ENCODE peak calls at places on chromosomes 6 and 20, in four cellular contexts. E is IMR-90, S is K562, T is HepG2. Q is an unnamed sample.

GRCh38 chr6:2560903-2561698 is 189.6 kb downstream of the MYLK4 start:
- DNase-seq in E (no peak), S (no peak), T (no peak), Q (no peak)

GRCh38 chr6:139882234-139882633 is 507.8 kb upstream of the CITED2 start:
- DNase-seq in E (peak; percentile 78), S (no peak), T (no peak), Q (no peak)

GRCh38 chr6:87830834-87831374 is 128.9 kb upstream of the AKIRIN2 start:
- DNase-seq in E (no peak), S (no peak), T (no peak), Q (no peak)

GRCh38 chr20:59948828-59949720 is 8.9 kb downstream of the FAM217B start:
- DNase-seq in E (peak; percentile 67), S (no peak), T (peak; percentile 63), Q (no peak)

GRCh38 chr20:44006126-44006525 is 91.5 kb downstream of the TOX2 start:
- DNase-seq in E (no peak), S (no peak), T (no peak), Q (no peak)

GRCh38 chr6:137122612-137123011 is 50.8 kb downstream of the IL22RA2 start:
- DNase-seq in E (no peak), S (no peak), T (no peak), Q (no peak)

GRCh38 chr6:125149256-125150144 is 4.1 kb upstream of the TPD52L1 start:
- DNase-seq in E (peak; percentile 69), S (no peak), T (no peak), Q (no peak)

GRCh38 chr6:129660346-129660676 is 49.7 kb downstream of the ARHGAP18 start:
- DNase-seq in E (no peak), S (no peak), T (no peak), Q (no peak)

GRCh38 chr6:100342830-100343229 is 121.9 kb downstream of the SIM1 start:
- DNase-seq in E (peak; percentile 47), S (no peak), T (no peak), Q (no peak)

GRCh38 chr6:41917528-41917927 is 3.4 kb downstream of the MED20 start:
- DNase-seq in E (peak; percentile 96), S (peak; percentile 36), T (no peak), Q (peak; percentile 72)

GRCh38 chr6:14270925-14271791 is 153.6 kb downstream of the CD83 start:
- DNase-seq in E (peak; percentile 74), S (peak; percentile 53), T (no peak), Q (peak; percentile 92)

GRCh38 chr6:56899311-56899710 is 55.6 kb upstream of the BEND6 start:
- DNase-seq in E (peak; percentile 72), S (no peak), T (no peak), Q (no peak)

GRCh38 chr6:87722831-87723726 is 21.0 kb upstream of the AKIRIN2 start:
- DNase-seq in E (peak; percentile 95), S (peak; percentile 66), T (peak; percentile 92), Q (peak; percentile 78)

GRCh38 chr6:101522254-101522653 is 128.7 kb downstream of the GRIK2 start:
- DNase-seq in E (no peak), S (no peak), T (no peak), Q (no peak)

GRCh38 chr6:7479801-7480266 is 61.6 kb upstream of the DSP start:
- DNase-seq in E (peak; percentile 55), S (no peak), T (no peak), Q (peak; percentile 51)

GRCh38 chr6:23983691-23984090 is 142.3 kb upstream of the NRSN1 start:
- DNase-seq in E (no peak), S (no peak), T (no peak), Q (no peak)

GRCh38 chr6:157443066-157443800 is 62.2 kb downstream of the ZDHHC14 start:
- DNase-seq in E (peak; percentile 81), S (no peak), T (no peak), Q (no peak)

GRCh38 chr6:138485005-138485545 is 14.2 kb downstream of the NHSL1 start:
- DNase-seq in E (peak; percentile 8), S (no peak), T (no peak), Q (no peak)

GRCh38 chr20:36175475-36175995 is 21.0 kb downstream of the EPB41L1 start:
- DNase-seq in E (no peak), S (no peak), T (no peak), Q (no peak)

GRCh38 chr6:160678230-160678629 is 14.2 kb upstream of the LPA start:
- DNase-seq in E (no peak), S (no peak), T (no peak), Q (no peak)

GRCh38 chr6:155314773-155315515 is 660 bp upstream of the TFB1M start:
- DNase-seq in E (peak; percentile 79), S (peak; percentile 43), T (peak; percentile 93), Q (peak; percentile 88)

GRCh38 chr6:51959744-51960383 is 127.5 kb downstream of the PKHD1 start:
- DNase-seq in E (peak; percentile 59), S (peak; percentile 50), T (peak; percentile 70), Q (peak; percentile 62)

GRCh38 chr6:165001502-165002157 is 307.8 kb downstream of the C6orf118 start:
- DNase-seq in E (no peak), S (no peak), T (no peak), Q (no peak)

GRCh38 chr6:165002866-165003265 is 306.5 kb downstream of the C6orf118 start:
- DNase-seq in E (no peak), S (no peak), T (no peak), Q (no peak)

GRCh38 chr6:164998297-164998696 is 311.1 kb downstream of the C6orf118 start:
- DNase-seq in E (no peak), S (no peak), T (no peak), Q (no peak)

GRCh38 chr6:165002358-165002757 is 307.0 kb downstream of the C6orf118 start:
- DNase-seq in E (no peak), S (no peak), T (no peak), Q (no peak)
- TF ChIP-seq MAZ in E (no peak), S (no peak), T (no peak), Q (no peak)

DNA sequence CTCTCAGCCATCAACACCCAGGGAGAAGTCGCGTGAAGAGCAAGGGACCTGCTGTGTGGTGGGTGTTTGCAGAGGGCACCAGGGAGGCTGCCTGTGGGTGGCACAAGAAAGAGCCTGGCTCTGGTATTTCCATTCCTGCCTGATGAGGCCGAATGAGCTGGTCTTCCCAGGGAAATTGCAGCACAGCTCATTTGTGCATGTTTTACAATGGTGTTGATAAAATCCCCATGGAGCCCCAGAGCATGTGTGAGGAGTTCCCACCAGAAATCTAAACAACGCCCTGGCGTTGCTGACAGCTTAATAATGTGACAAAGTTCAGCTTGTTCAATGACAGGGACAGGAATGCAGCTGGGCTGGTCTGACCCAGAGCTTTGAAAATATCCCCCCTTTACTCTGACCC is 135.5 kb downstream of the CLIC5 start:
- DNase-seq in E (no peak), S (no peak), T (peak; percentile 56), Q (no peak)
- TF ChIP-seq MAZ in E (no peak), S (no peak), T (no peak), Q (no peak)

GRCh38 chr6:119209452-119210205 is 131.2 kb upstream of the FAM184A start:
- DNase-seq in E (peak; percentile 15), S (no peak), T (no peak), Q (no peak)
- TF ChIP-seq MAZ in E (no peak), S (no peak), T (no peak), Q (no peak)

GRCh38 chr6:158591134-158591809 is 31.4 kb downstream of the TMEM181 start:
- DNase-seq in E (no peak), S (no peak), T (no peak), Q (no peak)

GRCh38 chr6:158593670-158594069 is 33.8 kb downstream of the TMEM181 start:
- DNase-seq in E (no peak), S (no peak), T (no peak), Q (no peak)

GRCh38 chr6:158584236-158584651 is 24.4 kb downstream of the TMEM181 start:
- DNase-seq in E (no peak), S (no peak), T (no peak), Q (no peak)

GRCh38 chr6:158586652-158587051 is 26.8 kb downstream of the TMEM181 start:
- DNase-seq in E (no peak), S (no peak), T (no peak), Q (no peak)

DNA sequence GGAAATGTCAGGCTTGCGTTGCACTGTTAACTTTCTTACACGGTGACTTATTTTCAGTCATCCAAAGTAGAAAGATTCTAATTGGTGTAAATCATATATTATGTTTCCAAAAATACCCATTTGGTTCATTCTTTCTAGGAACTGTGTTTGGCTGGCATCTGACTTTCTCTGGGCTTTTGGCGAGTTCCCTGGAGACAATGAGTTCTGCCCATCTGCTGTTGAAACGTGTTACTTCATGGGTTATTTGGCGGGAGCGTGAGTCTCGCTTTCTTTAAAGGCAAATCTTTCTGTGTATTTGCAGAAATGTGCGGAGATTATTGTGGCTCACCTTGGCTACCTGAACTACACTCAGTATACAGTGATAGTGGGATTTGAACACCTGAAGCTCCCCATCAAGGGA is 29.5 kb downstream of the TMEM181 start:
- DNase-seq in E (no peak), S (no peak), T (no peak), Q (no peak)
- TF ChIP-seq MAZ in E (no peak), S (no peak), T (no peak), Q (no peak)

DNA sequence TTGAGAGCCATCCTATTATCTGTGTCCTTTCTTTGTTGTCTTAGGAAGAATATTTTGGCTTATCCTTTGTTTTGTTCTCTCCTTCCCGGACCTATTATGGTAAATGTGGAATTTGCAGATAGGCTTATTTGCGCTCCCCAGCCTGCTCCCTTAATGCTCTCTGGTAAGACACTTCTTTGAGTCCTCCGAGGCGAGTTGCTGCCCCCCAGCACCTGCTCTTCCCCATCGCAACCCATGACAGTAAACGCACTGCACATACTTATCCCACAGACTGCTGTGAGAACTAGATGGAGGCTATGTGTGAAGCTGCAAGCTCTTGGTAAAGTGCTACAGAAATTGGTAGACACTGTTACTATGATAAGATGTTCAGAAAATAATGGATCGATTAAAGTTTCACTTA is 47.0 kb upstream of the ESR1 start:
- DNase-seq in E (no peak), S (no peak), T (no peak), Q (no peak)
- TF ChIP-seq MAZ in E (no peak), S (no peak), T (no peak), Q (no peak)

GRCh38 chr6:116008470-116009229 is 52.0 kb downstream of the FRK start:
- DNase-seq in E (peak; percentile 58), S (no peak), T (no peak), Q (no peak)
- TF ChIP-seq MAZ in E (no peak), S (no peak), T (no peak), Q (no peak)

GRCh38 chr6:159307246-159307790 is 138.1 kb downstream of the FNDC1 start:
- DNase-seq in E (no peak), S (no peak), T (no peak), Q (no peak)
- TF ChIP-seq MAZ in E (no peak), S (no peak), T (no peak), Q (no peak)

GRCh38 chr20:4038676-4039075 is 23.3 kb upstream of the RNF24 start:
- DNase-seq in E (no peak), S (no peak), T (no peak), Q (no peak)
- TF ChIP-seq MAZ in E (no peak), S (no peak), T (no peak), Q (no peak)